ENCODE peak calls at places on chromosome 3, in seven cellular contexts. One of them, this sample, is unnamed. For H3K4me1, the result is how much of the 10 kb centered on the place peaks cover.

GRCh38 chr3:48431224-48432029 is 1.5 kb upstream of the PLXNB1 start:
- DNase-seq in A549: no peak
- DNase-seq in ovary: peak
- DNase-seq in esophagus squamous epithelium: no peak
- DNase-seq in Peyer's patch: no peak
- DNase-seq in tibial nerve: no peak
- DNase-seq in upper lobe of left lung: no peak
- DNase-seq in this sample: no peak

GRCh38 chr3:195441476-195441970 is 1.3 kb downstream of the ACAP2 start:
- DNase-seq in A549: peak
- DNase-seq in ovary: no peak
- DNase-seq in esophagus squamous epithelium: no peak
- DNase-seq in Peyer's patch: no peak
- DNase-seq in tibial nerve: no peak
- DNase-seq in upper lobe of left lung: no peak
- DNase-seq in this sample: no peak

GRCh38 chr3:129195731-129196256 is 12.1 kb upstream of the CNBP start:
- DNase-seq in A549: no peak
- DNase-seq in ovary: peak
- DNase-seq in esophagus squamous epithelium: no peak
- DNase-seq in Peyer's patch: no peak
- DNase-seq in tibial nerve: no peak
- DNase-seq in upper lobe of left lung: no peak
- DNase-seq in this sample: no peak

GRCh38 chr3:134956395-134956794 is 161.3 kb downstream of the EPHB1 start:
- DNase-seq in A549: no peak
- DNase-seq in ovary: no peak
- DNase-seq in esophagus squamous epithelium: no peak
- DNase-seq in Peyer's patch: no peak
- DNase-seq in tibial nerve: no peak
- DNase-seq in upper lobe of left lung: no peak
- DNase-seq in this sample: no peak

GRCh38 chr3:143849854-143850549 is 1.7 kb upstream of the SLC9A9 start:
- DNase-seq in A549: no peak
- DNase-seq in ovary: no peak
- DNase-seq in esophagus squamous epithelium: no peak
- DNase-seq in Peyer's patch: no peak
- DNase-seq in tibial nerve: no peak
- DNase-seq in upper lobe of left lung: no peak
- DNase-seq in this sample: no peak

GRCh38 chr3:160668454-160668853 is 8.5 kb upstream of the ARL14 start:
- DNase-seq in A549: no peak
- DNase-seq in ovary: no peak
- DNase-seq in esophagus squamous epithelium: no peak
- DNase-seq in Peyer's patch: no peak
- DNase-seq in tibial nerve: no peak
- DNase-seq in upper lobe of left lung: no peak
- DNase-seq in this sample: no peak

GRCh38 chr3:55897573-55898224 is 410.6 kb upstream of the WNT5A start:
- DNase-seq in A549: no peak
- DNase-seq in ovary: no peak
- DNase-seq in esophagus squamous epithelium: no peak
- DNase-seq in Peyer's patch: no peak
- DNase-seq in tibial nerve: no peak
- DNase-seq in upper lobe of left lung: no peak
- DNase-seq in this sample: no peak

GRCh38 chr3:153762411-153763235 is 358.6 kb upstream of the ARHGEF26 start:
- DNase-seq in A549: no peak
- DNase-seq in ovary: no peak
- DNase-seq in esophagus squamous epithelium: no peak
- DNase-seq in Peyer's patch: no peak
- DNase-seq in tibial nerve: no peak
- DNase-seq in upper lobe of left lung: no peak
- DNase-seq in this sample: no peak

GRCh38 chr3:168877899-168878298 is 782.2 kb upstream of the GOLIM4 start:
- DNase-seq in A549: no peak
- DNase-seq in ovary: no peak
- DNase-seq in esophagus squamous epithelium: no peak
- DNase-seq in Peyer's patch: no peak
- DNase-seq in tibial nerve: no peak
- DNase-seq in upper lobe of left lung: no peak
- DNase-seq in this sample: no peak

GRCh38 chr3:85576801-85577200 is 618.0 kb downstream of the CADM2 start:
- DNase-seq in A549: no peak
- DNase-seq in ovary: no peak
- DNase-seq in esophagus squamous epithelium: no peak
- DNase-seq in Peyer's patch: no peak
- DNase-seq in tibial nerve: no peak
- DNase-seq in upper lobe of left lung: no peak
- DNase-seq in this sample: no peak

GRCh38 chr3:69161587-69162196 is 39.3 kb upstream of the LMOD3 start:
- DNase-seq in A549: peak
- DNase-seq in ovary: no peak
- DNase-seq in esophagus squamous epithelium: no peak
- DNase-seq in Peyer's patch: no peak
- DNase-seq in tibial nerve: no peak
- DNase-seq in upper lobe of left lung: no peak
- DNase-seq in this sample: no peak

GRCh38 chr3:14852058-14852599 is 33.4 kb downstream of the FGD5 start:
- DNase-seq in A549: no peak
- DNase-seq in ovary: no peak
- DNase-seq in esophagus squamous epithelium: no peak
- DNase-seq in Peyer's patch: no peak
- DNase-seq in tibial nerve: no peak
- DNase-seq in upper lobe of left lung: no peak
- DNase-seq in this sample: no peak
- H3K4me1 ChIP-seq in A549: under half
- H3K4me1 ChIP-seq in ovary: under half
- H3K4me1 ChIP-seq in esophagus squamous epithelium: under half
- H3K4me1 ChIP-seq in Peyer's patch: under half
- H3K4me1 ChIP-seq in tibial nerve: under half
- H3K4me1 ChIP-seq in upper lobe of left lung: under half
- H3K4me1 ChIP-seq in this sample: under half

GRCh38 chr3:44685128-44685800 is 27.2 kb upstream of the ZNF502 start:
- DNase-seq in A549: no peak
- DNase-seq in ovary: peak
- DNase-seq in esophagus squamous epithelium: no peak
- DNase-seq in Peyer's patch: peak
- DNase-seq in tibial nerve: peak
- DNase-seq in upper lobe of left lung: peak
- DNase-seq in this sample: peak
- TF ChIP-seq POLR2A in A549: no peak
- TF ChIP-seq POLR2A in ovary: no peak
- TF ChIP-seq POLR2A in esophagus squamous epithelium: no peak
- TF ChIP-seq POLR2A in Peyer's patch: no peak
- TF ChIP-seq POLR2A in tibial nerve: no peak
- TF ChIP-seq POLR2A in upper lobe of left lung: no peak
- TF ChIP-seq POLR2A in this sample: no peak

GRCh38 chr3:57980416-57980815 is 27.8 kb upstream of the FLNB start:
- DNase-seq in A549: no peak
- DNase-seq in ovary: no peak
- DNase-seq in esophagus squamous epithelium: no peak
- DNase-seq in Peyer's patch: no peak
- DNase-seq in tibial nerve: no peak
- DNase-seq in upper lobe of left lung: no peak
- DNase-seq in this sample: no peak
- H3K4me3 ChIP-seq in A549: no peak
- H3K4me3 ChIP-seq in ovary: no peak
- H3K4me3 ChIP-seq in esophagus squamous epithelium: no peak
- H3K4me3 ChIP-seq in Peyer's patch: no peak
- H3K4me3 ChIP-seq in tibial nerve: no peak
- H3K4me3 ChIP-seq in upper lobe of left lung: no peak
- H3K4me3 ChIP-seq in this sample: no peak

DNA sequence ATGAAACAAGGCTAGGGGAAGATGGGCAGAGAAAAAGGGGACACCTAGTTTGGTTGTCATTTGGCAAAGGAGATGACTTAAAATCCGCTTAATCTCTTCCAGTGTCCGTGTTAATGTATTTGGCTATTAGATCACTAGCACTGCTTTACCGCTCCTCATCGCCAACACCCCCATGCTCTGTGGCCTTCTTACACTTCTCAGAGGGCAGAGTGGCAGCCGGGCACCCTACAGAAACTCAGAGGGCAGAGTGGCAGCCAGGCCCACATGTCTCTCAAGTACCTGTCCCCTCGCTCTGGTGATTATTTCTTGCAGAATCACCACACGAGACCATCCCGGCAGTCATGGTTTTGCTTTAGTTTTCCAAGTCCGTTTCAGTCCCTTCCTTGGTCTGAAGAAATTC is 39.6 kb downstream of the DNASE1L3 start:
- DNase-seq in A549: no peak
- DNase-seq in ovary: no peak
- DNase-seq in esophagus squamous epithelium: no peak
- DNase-seq in Peyer's patch: no peak
- DNase-seq in tibial nerve: no peak
- DNase-seq in upper lobe of left lung: no peak
- DNase-seq in this sample: no peak
- H3K4me1 ChIP-seq in A549: half or more
- H3K4me1 ChIP-seq in ovary: under half
- H3K4me1 ChIP-seq in esophagus squamous epithelium: under half
- H3K4me1 ChIP-seq in Peyer's patch: under half
- H3K4me1 ChIP-seq in tibial nerve: under half
- H3K4me1 ChIP-seq in upper lobe of left lung: under half
- H3K4me1 ChIP-seq in this sample: under half

DNA sequence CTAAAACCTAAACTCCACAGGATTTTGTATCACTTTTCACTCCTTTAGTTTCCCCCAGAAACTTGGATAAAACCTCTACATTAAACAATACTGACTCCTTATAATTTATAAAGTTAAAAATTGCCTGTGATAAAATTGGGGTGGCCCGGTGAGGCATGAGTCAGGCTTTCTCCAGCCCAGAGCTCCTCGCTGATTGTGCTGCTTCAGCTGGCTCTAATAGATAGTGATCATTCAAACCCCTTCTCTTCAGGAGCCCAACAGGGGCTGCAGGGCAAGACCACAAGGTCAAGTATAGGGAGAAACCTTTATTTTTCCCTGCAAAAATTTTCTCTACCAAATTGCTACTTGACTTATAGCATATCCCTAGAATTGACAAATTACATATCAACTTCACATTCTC is 308.2 kb downstream of the PLCL2 start:
- DNase-seq in A549: no peak
- DNase-seq in ovary: no peak
- DNase-seq in esophagus squamous epithelium: no peak
- DNase-seq in Peyer's patch: no peak
- DNase-seq in tibial nerve: no peak
- DNase-seq in upper lobe of left lung: no peak
- DNase-seq in this sample: no peak
- TF ChIP-seq POLR2A in A549: no peak
- TF ChIP-seq POLR2A in ovary: no peak
- TF ChIP-seq POLR2A in esophagus squamous epithelium: no peak
- TF ChIP-seq POLR2A in Peyer's patch: no peak
- TF ChIP-seq POLR2A in tibial nerve: no peak
- TF ChIP-seq POLR2A in upper lobe of left lung: no peak
- TF ChIP-seq POLR2A in this sample: no peak

GRCh38 chr3:172249039-172249438 is 199.2 kb downstream of the GHSR start:
- DNase-seq in A549: no peak
- DNase-seq in ovary: no peak
- DNase-seq in esophagus squamous epithelium: no peak
- DNase-seq in Peyer's patch: no peak
- DNase-seq in tibial nerve: no peak
- DNase-seq in upper lobe of left lung: no peak
- DNase-seq in this sample: no peak

GRCh38 chr3:172254542-172254941 is 193.7 kb downstream of the GHSR start:
- DNase-seq in A549: no peak
- DNase-seq in ovary: no peak
- DNase-seq in esophagus squamous epithelium: no peak
- DNase-seq in Peyer's patch: no peak
- DNase-seq in tibial nerve: no peak
- DNase-seq in upper lobe of left lung: no peak
- DNase-seq in this sample: no peak

GRCh38 chr3:172251211-172251610 is 197.0 kb downstream of the GHSR start:
- DNase-seq in A549: no peak
- DNase-seq in ovary: no peak
- DNase-seq in esophagus squamous epithelium: no peak
- DNase-seq in Peyer's patch: no peak
- DNase-seq in tibial nerve: no peak
- DNase-seq in upper lobe of left lung: no peak
- DNase-seq in this sample: no peak

GRCh38 chr3:172256101-172256687 is 192.1 kb downstream of the GHSR start:
- DNase-seq in A549: no peak
- DNase-seq in ovary: peak
- DNase-seq in esophagus squamous epithelium: no peak
- DNase-seq in Peyer's patch: no peak
- DNase-seq in tibial nerve: peak
- DNase-seq in upper lobe of left lung: no peak
- DNase-seq in this sample: no peak

GRCh38 chr3:172253200-172253599 is 195.1 kb downstream of the GHSR start:
- DNase-seq in A549: no peak
- DNase-seq in ovary: no peak
- DNase-seq in esophagus squamous epithelium: no peak
- DNase-seq in Peyer's patch: no peak
- DNase-seq in tibial nerve: no peak
- DNase-seq in upper lobe of left lung: no peak
- DNase-seq in this sample: no peak
- H3K4me3 ChIP-seq in A549: no peak
- H3K4me3 ChIP-seq in ovary: no peak
- H3K4me3 ChIP-seq in esophagus squamous epithelium: no peak
- H3K4me3 ChIP-seq in Peyer's patch: no peak
- H3K4me3 ChIP-seq in tibial nerve: no peak
- H3K4me3 ChIP-seq in upper lobe of left lung: no peak
- H3K4me3 ChIP-seq in this sample: no peak